ENCODE peak calls at places on chromosome 3, in seven cellular contexts. One of them, this sample, is unnamed.

GRCh38 chr3:46905191-46905560 is 27.7 kb downstream of the PTH1R start:
- DNase-seq in activated gamma-delta T cell treated with Interleukin-2 at 50 U/mL for 16 hours: no peak
- DNase-seq in heart right ventricle: no peak
- DNase-seq in GM04503: no peak
- DNase-seq in cardiac muscle cell: no peak
- DNase-seq in NCI-H146: no peak
- DNase-seq in NCI-H460: no peak
- DNase-seq in this sample: no peak

GRCh38 chr3:72829701-72830100 is 18.5 kb downstream of the SHQ1 start:
- DNase-seq in NCI-H146: no peak
- DNase-seq in NCI-H460: no peak
- DNase-seq in GM04503: peak
- DNase-seq in activated gamma-delta T cell treated with Interleukin-2 at 50 U/mL for 16 hours: no peak
- DNase-seq in heart right ventricle: no peak
- DNase-seq in cardiac muscle cell: no peak
- DNase-seq in this sample: no peak

GRCh38 chr3:143263844-143264243 is 144.3 kb downstream of the CHST2 start:
- DNase-seq in heart right ventricle: no peak
- DNase-seq in NCI-H146: no peak
- DNase-seq in activated gamma-delta T cell treated with Interleukin-2 at 50 U/mL for 16 hours: no peak
- DNase-seq in GM04503: no peak
- DNase-seq in NCI-H460: no peak
- DNase-seq in cardiac muscle cell: no peak
- DNase-seq in this sample: no peak

GRCh38 chr3:46395210-46395661 is 11.6 kb downstream of the CCR5AS start:
- DNase-seq in heart right ventricle: no peak
- DNase-seq in activated gamma-delta T cell treated with Interleukin-2 at 50 U/mL for 16 hours: no peak
- DNase-seq in GM04503: no peak
- DNase-seq in cardiac muscle cell: peak
- DNase-seq in NCI-H460: no peak
- DNase-seq in NCI-H146: no peak
- DNase-seq in this sample: no peak

GRCh38 chr3:150022406-150023238 is 51.9 kb upstream of the PFN2 start:
- DNase-seq in GM04503: no peak
- DNase-seq in activated gamma-delta T cell treated with Interleukin-2 at 50 U/mL for 16 hours: no peak
- DNase-seq in heart right ventricle: no peak
- DNase-seq in NCI-H146: no peak
- DNase-seq in cardiac muscle cell: peak
- DNase-seq in NCI-H460: peak
- DNase-seq in this sample: no peak

GRCh38 chr3:182785756-182786155 is 7.5 kb upstream of the ATP11B start:
- DNase-seq in GM04503: no peak
- DNase-seq in heart right ventricle: no peak
- DNase-seq in NCI-H460: no peak
- DNase-seq in activated gamma-delta T cell treated with Interleukin-2 at 50 U/mL for 16 hours: no peak
- DNase-seq in cardiac muscle cell: no peak
- DNase-seq in NCI-H146: no peak
- DNase-seq in this sample: no peak

GRCh38 chr3:18124501-18124900 is 300.6 kb downstream of the SATB1 start:
- DNase-seq in GM04503: peak
- DNase-seq in NCI-H460: no peak
- DNase-seq in NCI-H146: peak
- DNase-seq in activated gamma-delta T cell treated with Interleukin-2 at 50 U/mL for 16 hours: no peak
- DNase-seq in heart right ventricle: no peak
- DNase-seq in cardiac muscle cell: peak
- DNase-seq in this sample: no peak

GRCh38 chr3:195104340-195104739 is 166.6 kb downstream of the XXYLT1 start:
- DNase-seq in NCI-H460: no peak
- DNase-seq in activated gamma-delta T cell treated with Interleukin-2 at 50 U/mL for 16 hours: no peak
- DNase-seq in heart right ventricle: no peak
- DNase-seq in cardiac muscle cell: no peak
- DNase-seq in NCI-H146: no peak
- DNase-seq in GM04503: no peak
- DNase-seq in this sample: no peak

GRCh38 chr3:14876942-14877341 is 58.2 kb downstream of the FGD5 start:
- DNase-seq in activated gamma-delta T cell treated with Interleukin-2 at 50 U/mL for 16 hours: no peak
- DNase-seq in cardiac muscle cell: peak
- DNase-seq in NCI-H146: peak
- DNase-seq in NCI-H460: peak
- DNase-seq in heart right ventricle: peak
- DNase-seq in GM04503: peak
- DNase-seq in this sample: peak

GRCh38 chr3:52444860-52445793 is at the start of gene SEMA3G:
- DNase-seq in GM04503: no peak
- DNase-seq in cardiac muscle cell: peak
- DNase-seq in activated gamma-delta T cell treated with Interleukin-2 at 50 U/mL for 16 hours: peak
- DNase-seq in heart right ventricle: peak
- DNase-seq in NCI-H146: peak
- DNase-seq in NCI-H460: peak
- DNase-seq in this sample: peak

GRCh38 chr3:194282436-194283122 is 68.5 kb downstream of the CPN2 start:
- DNase-seq in NCI-H146: peak
- DNase-seq in cardiac muscle cell: no peak
- DNase-seq in heart right ventricle: no peak
- DNase-seq in NCI-H460: no peak
- DNase-seq in activated gamma-delta T cell treated with Interleukin-2 at 50 U/mL for 16 hours: no peak
- DNase-seq in GM04503: no peak
- DNase-seq in this sample: no peak

GRCh38 chr3:37223084-37223975 is 48.9 kb upstream of the LRRFIP2 start:
- DNase-seq in GM04503: no peak
- DNase-seq in cardiac muscle cell: no peak
- DNase-seq in NCI-H146: no peak
- DNase-seq in activated gamma-delta T cell treated with Interleukin-2 at 50 U/mL for 16 hours: no peak
- DNase-seq in heart right ventricle: no peak
- DNase-seq in NCI-H460: no peak
- DNase-seq in this sample: peak

GRCh38 chr3:157693762-157694161 is 190.5 kb upstream of the VEPH1 start:
- DNase-seq in NCI-H146: no peak
- DNase-seq in GM04503: no peak
- DNase-seq in cardiac muscle cell: no peak
- DNase-seq in heart right ventricle: no peak
- DNase-seq in activated gamma-delta T cell treated with Interleukin-2 at 50 U/mL for 16 hours: no peak
- DNase-seq in NCI-H460: no peak
- DNase-seq in this sample: no peak

GRCh38 chr3:12501360-12502020 is 17.2 kb downstream of the TSEN2 start:
- DNase-seq in NCI-H146: no peak
- DNase-seq in activated gamma-delta T cell treated with Interleukin-2 at 50 U/mL for 16 hours: no peak
- DNase-seq in GM04503: peak
- DNase-seq in NCI-H460: no peak
- DNase-seq in heart right ventricle: no peak
- DNase-seq in cardiac muscle cell: peak
- DNase-seq in this sample: no peak

GRCh38 chr3:14423197-14423743 is 20.9 kb downstream of the SLC6A6 start:
- DNase-seq in cardiac muscle cell: no peak
- DNase-seq in heart right ventricle: no peak
- DNase-seq in NCI-H146: no peak
- DNase-seq in activated gamma-delta T cell treated with Interleukin-2 at 50 U/mL for 16 hours: no peak
- DNase-seq in NCI-H460: no peak
- DNase-seq in GM04503: no peak
- DNase-seq in this sample: peak

GRCh38 chr3:133277813-133278212 is 122.0 kb upstream of the BFSP2 start:
- DNase-seq in NCI-H146: no peak
- DNase-seq in heart right ventricle: no peak
- DNase-seq in GM04503: no peak
- DNase-seq in activated gamma-delta T cell treated with Interleukin-2 at 50 U/mL for 16 hours: no peak
- DNase-seq in cardiac muscle cell: peak
- DNase-seq in NCI-H460: no peak
- DNase-seq in this sample: no peak

GRCh38 chr3:147407495-147408179 is 1.3 kb upstream of the ZIC4 start:
- DNase-seq in NCI-H146: no peak
- DNase-seq in cardiac muscle cell: no peak
- DNase-seq in NCI-H460: no peak
- DNase-seq in activated gamma-delta T cell treated with Interleukin-2 at 50 U/mL for 16 hours: no peak
- DNase-seq in GM04503: no peak
- DNase-seq in heart right ventricle: no peak
- DNase-seq in this sample: no peak

This sample was measured in T47D.